ENCODE peak calls at places on chromosomes 13 and 19, in six cellular contexts. A is cardiac fibroblast; S is activated T-cell treated with anti-CD3 and anti-CD28 coated beads for 1 hour; Q is left colon; K is activated naive CD8-positive, alpha-beta T cell treated with anti-CD3 and anti-CD28 coated beads for 36 hours; P is T-helper 1 cell. D is an unnamed sample.
A peak's percentile ranks its signal among the peaks of the same experiment; 100 is the strongest.

GRCh38 chr19:2529473-2529918 is 53.6 kb downstream of the GADD45B start:
- DNase-seq in P (no peak), Q (no peak), K (no peak), A (peak; percentile 77), S (no peak), D (no peak)

GRCh38 chr19:1035998-1036621 is 3.8 kb upstream of the ABCA7 start:
- DNase-seq in Q (no peak), S (no peak), P (no peak), A (no peak), K (peak; percentile 26), D (no peak)

GRCh38 chr19:16588089-16588823 is 16.0 kb upstream of the SLC35E1 start:
- DNase-seq in P (peak; percentile 55), S (peak; percentile 19), K (peak; percentile 75), A (peak; percentile 47), Q (peak; percentile 66), D (no peak)

GRCh38 chr13:42740753-42741152 is 40.6 kb upstream of the FAM216B start:
- DNase-seq in S (no peak), K (no peak), A (peak; percentile 45), P (no peak), Q (peak; percentile 34), D (no peak)

GRCh38 chr19:52638601-52639000 is 446 bp upstream of the ZNF83 start:
- DNase-seq in S (no peak), Q (peak; percentile 26), K (no peak), A (no peak), P (no peak), D (no peak)

GRCh38 chr19:41427647-41428480 is 690 bp upstream of the B3GNT8 start:
- DNase-seq in A (no peak), Q (peak; percentile 56), P (peak; percentile 44), K (peak; percentile 21), S (peak; percentile 12), D (peak; percentile 50)

GRCh38 chr19:44644391-44645016 is 794 bp downstream of the PVR start:
- DNase-seq in Q (no peak), K (no peak), A (peak; percentile 41), S (no peak), P (no peak), D (no peak)

GRCh38 chr13:109783447-109783814 is 3.0 kb downstream of the IRS2 start:
- DNase-seq in S (no peak), K (no peak), A (no peak), Q (no peak), P (peak; percentile 11), D (no peak)

GRCh38 chr13:75181906-75182305 is 300.1 kb downstream of the TBC1D4 start:
- DNase-seq in P (no peak), S (no peak), Q (no peak), A (peak; percentile 90), K (no peak), D (no peak)

GRCh38 chr13:112828756-112829155 is 138.9 kb downstream of the ATP11A start:
- DNase-seq in K (no peak), Q (no peak), P (no peak), A (no peak), S (no peak), D (no peak)

GRCh38 chr13:49279112-49279511 is 31.4 kb downstream of the CDADC1 start:
- DNase-seq in A (no peak), S (no peak), K (no peak), P (no peak), Q (no peak), D (no peak)

GRCh38 chr13:112668924-112669323 is 20.9 kb upstream of the ATP11A start:
- DNase-seq in K (no peak), P (no peak), A (no peak), S (no peak), Q (no peak), D (no peak)

GRCh38 chr13:23796546-23796945 is 92.7 kb downstream of the MIPEP start:
- DNase-seq in S (no peak), P (no peak), A (no peak), K (no peak), Q (no peak), D (no peak)

GRCh38 chr19:45676851-45677263 is 8.8 kb downstream of the GIPR start:
- DNase-seq in P (peak; percentile 41), Q (peak; percentile 62), S (peak; percentile 38), A (no peak), K (peak; percentile 59), D (peak; percentile 28)

GRCh38 chr13:110185696-110186095 is 121.3 kb downstream of the COL4A1 start:
- DNase-seq in Q (no peak), A (no peak), K (no peak), S (no peak), P (no peak), D (no peak)

GRCh38 chr19:2478324-2478755 is 2.4 kb downstream of the GADD45B start:
- DNase-seq in P (peak; percentile 46), K (peak; percentile 61), S (peak; percentile 36), Q (peak; percentile 85), A (peak; percentile 85), D (peak; percentile 19)

GRCh38 chr13:27601208-27601607 is 19.1 kb downstream of the LNX2 start:
- DNase-seq in S (no peak), A (no peak), K (no peak), Q (no peak), P (no peak), D (no peak)

GRCh38 chr19:43101950-43102349 is 19.4 kb upstream of the PSG2 start:
- DNase-seq in P (no peak), S (no peak), A (no peak), K (no peak), Q (no peak), D (no peak)

GRCh38 chr13:109699628-109700071 is 86.7 kb downstream of the IRS2 start:
- DNase-seq in K (no peak), S (no peak), P (no peak), A (no peak), Q (no peak), D (no peak)

GRCh38 chr13:83248751-83249150 is 633.5 kb downstream of the SLITRK1 start:
- DNase-seq in Q (no peak), A (peak; percentile 54), K (no peak), S (no peak), P (no peak), D (no peak)

GRCh38 chr13:105920375-105920774 is 615.1 kb downstream of the EFNB2 start:
- DNase-seq in S (no peak), A (peak; percentile 25), Q (no peak), P (no peak), K (no peak), D (no peak)

GRCh38 chr19:34173145-34173956 is 1.0 kb downstream of the LSM14A start:
- DNase-seq in S (no peak), P (no peak), K (peak; percentile 22), Q (peak; percentile 72), A (no peak), D (peak; percentile 4)

GRCh38 chr19:35223856-35224505 is 4.6 kb downstream of the FAM187B start:
- DNase-seq in K (no peak), Q (no peak), S (no peak), P (no peak), A (no peak), D (no peak)

GRCh38 chr19:42121666-42122069 is 10.6 kb downstream of the POU2F2 start:
- DNase-seq in K (peak; percentile 87), Q (peak; percentile 52), A (peak; percentile 69), P (peak; percentile 54), S (peak; percentile 66), D (peak; percentile 69)

GRCh38 chr13:45700971-45701900 is 884 bp upstream of the CBY2 start:
- DNase-seq in P (no peak), S (no peak), K (no peak), A (no peak), Q (no peak), D (no peak)

GRCh38 chr13:30019648-30020626 is 169.5 kb upstream of the UBL3 start:
- DNase-seq in K (no peak), S (no peak), P (no peak), A (no peak), Q (no peak), D (no peak)

GRCh38 chr19:6828698-6829633 is 56.5 kb downstream of the VAV1 start:
- DNase-seq in K (peak; percentile 63), P (peak; percentile 16), S (no peak), Q (no peak), A (no peak), D (no peak)

GRCh38 chr19:17576758-17577532 is 21.5 kb downstream of the COLGALT1 start:
- DNase-seq in Q (peak; percentile 80), A (peak; percentile 55), K (peak; percentile 57), S (no peak), P (no peak), D (no peak)

GRCh38 chr13:81986308-81986707 is 1645.4 kb upstream of the SPRY2 start:
- DNase-seq in K (no peak), Q (no peak), A (no peak), P (no peak), S (no peak), D (no peak)

GRCh38 chr13:113207890-113208423 is 512 bp downstream of the PCID2 start:
- DNase-seq in A (peak; percentile 65), P (no peak), Q (peak; percentile 34), S (no peak), K (no peak), D (no peak)

GRCh38 chr19:52410276-52410675 is 12.6 kb downstream of the ZNF528 start:
- DNase-seq in P (no peak), K (no peak), S (no peak), A (no peak), Q (no peak), D (no peak)

D was measured in activated gamma-delta T cell treated with anti-CD3 and anti-CD28 coated beads, Interleukin-2, amount 50 U/mL, for 16 hours.